ENCODE peak calls at places on chromosomes 11 and 22, in nine cellular contexts. N is non-pigmented ciliary epithelial cell; E is NCI-H2171; Q is T-helper 9 cell; H is activated T-cell treated with anti-CD3 and anti-CD28 coated beads for 1 hour; O is left ventricle myocardium superior; Y is activated T-helper 1 cell treated with anti-CD3 and anti-CD28 coated beads, Interleukin-12 subunit alpha, Interleukin-12 subunit beta, Interleukin-2, Interleukin-4 antibody, amounts not matched to agents 30 ng/mL and 10 ng/mL and 1 ng/mL, durations not matched to agents 14 hours and 24 hours and 36 hours; T is left ventricle myocardium inferior; B is SK-MEL-5. L is an unnamed sample.
A peak's percentile ranks its signal among the peaks of the same experiment; 100 is the strongest.

GRCh38 chr11:34346551-34346950 is 11.3 kb downstream of the ABTB2 start:
- DNase-seq in N (no peak), E (no peak), Q (no peak), H (no peak), O (peak; percentile 34), Y (no peak), T (peak; percentile 25), B (no peak), L (no peak)

GRCh38 chr11:116771935-116772334 is 852 bp downstream of the BUD13 start:
- DNase-seq in N (no peak), E (no peak), Q (no peak), H (no peak), O (no peak), Y (no peak), T (no peak), B (no peak), L (no peak)

GRCh38 chr22:31343235-31344191 is 2.6 kb downstream of the PATZ1 start:
- DNase-seq in N (no peak), E (no peak), Q (no peak), H (no peak), O (peak; percentile 53), Y (no peak), T (peak; percentile 34), B (no peak), L (peak; percentile 46)

GRCh38 chr22:19723990-19724827 is 870 bp downstream of the GP1BB start:
- DNase-seq in N (no peak), E (peak; percentile 46), Q (no peak), H (no peak), O (peak; percentile 70), Y (no peak), T (no peak), B (peak; percentile 29), L (no peak)

GRCh38 chr11:86805873-86806310 is 5.5 kb downstream of the PRSS23 start:
- DNase-seq in N (no peak), E (no peak), Q (no peak), H (no peak), O (no peak), Y (peak; percentile 67), T (no peak), B (no peak), L (peak; percentile 26)

GRCh38 chr22:47446331-47446730 is 683.9 kb downstream of the TBC1D22A start:
- DNase-seq in N (no peak), E (no peak), Q (no peak), H (no peak), O (no peak), Y (no peak), T (no peak), B (no peak), L (no peak)

GRCh38 chr11:32172771-32173170 is 81.9 kb downstream of the RCN1 start:
- DNase-seq in N (no peak), E (no peak), Q (no peak), H (no peak), O (peak; percentile 34), Y (no peak), T (no peak), B (no peak), L (no peak)

GRCh38 chr11:119450590-119450989 is 27.6 kb upstream of the THY1 start:
- DNase-seq in N (no peak), E (no peak), Q (no peak), H (no peak), O (no peak), Y (no peak), T (no peak), B (no peak), L (no peak)

GRCh38 chr11:131745405-131745804 is 375.0 kb downstream of the NTM start:
- DNase-seq in N (peak; percentile 73), E (no peak), Q (no peak), H (no peak), O (no peak), Y (no peak), T (no peak), B (no peak), L (no peak)

GRCh38 chr11:1340111-1340510 is 30.7 kb upstream of the TOLLIP start:
- DNase-seq in N (no peak), E (no peak), Q (no peak), H (no peak), O (no peak), Y (no peak), T (no peak), B (no peak), L (no peak)

GRCh38 chr11:76361773-76362172 is 19.2 kb downstream of the THAP12 start:
- DNase-seq in N (no peak), E (no peak), Q (no peak), H (no peak), O (no peak), Y (no peak), T (no peak), B (no peak), L (no peak)

GRCh38 chr11:61923166-61924015 is 6.0 kb upstream of the RAB3IL1 start:
- DNase-seq in N (no peak), E (no peak), Q (no peak), H (no peak), O (peak; percentile 84), Y (no peak), T (peak; percentile 79), B (peak; percentile 60), L (peak; percentile 68)

GRCh38 chr11:116829525-116830183 is at the start of gene APOC3:
- DNase-seq in N (no peak), E (no peak), Q (no peak), H (no peak), O (no peak), Y (no peak), T (no peak), B (no peak), L (no peak)

GRCh38 chr22:38504731-38505594 is 1.1 kb downstream of the DDX17 start:
- DNase-seq in N (no peak), E (no peak), Q (peak; percentile 46), H (peak; percentile 33), O (peak; percentile 58), Y (peak; percentile 38), T (peak; percentile 56), B (peak; percentile 47), L (peak; percentile 69)

GRCh38 chr11:126523441-126523840 is 168.0 kb downstream of the ST3GAL4 start:
- DNase-seq in N (no peak), E (no peak), Q (no peak), H (no peak), O (no peak), Y (no peak), T (no peak), B (no peak), L (no peak)

GRCh38 chr11:119504366-119504765 is 81.4 kb upstream of the THY1 start:
- DNase-seq in N (no peak), E (no peak), Q (no peak), H (no peak), O (no peak), Y (no peak), T (no peak), B (no peak), L (no peak)

GRCh38 chr22:42747701-42748513 is 27.2 kb upstream of the A4GALT start:
- DNase-seq in N (peak; percentile 53), E (peak; percentile 74), Q (no peak), H (no peak), O (peak; percentile 50), Y (no peak), T (no peak), B (peak; percentile 74), L (no peak)

GRCh38 chr11:69131644-69132300 is 24.0 kb upstream of the SMIM38 start:
- DNase-seq in N (peak; percentile 30), E (peak; percentile 33), Q (no peak), H (no peak), O (peak; percentile 73), Y (no peak), T (peak; percentile 71), B (peak; percentile 95), L (peak; percentile 67)

GRCh38 chr11:117438371-117439000 is 110.8 kb downstream of the CEP164 start:
- DNase-seq in N (no peak), E (no peak), Q (no peak), H (no peak), O (no peak), Y (no peak), T (no peak), B (no peak), L (no peak)

GRCh38 chr22:49771266-49772065 is 56.2 kb downstream of the BRD1 start:
- DNase-seq in N (no peak), E (no peak), Q (no peak), H (no peak), O (peak; percentile 26), Y (no peak), T (peak; percentile 14), B (no peak), L (peak; percentile 19)

GRCh38 chr11:75430692-75431532 is 2.1 kb downstream of the KLHL35 start:
- DNase-seq in N (no peak), E (peak; percentile 34), Q (no peak), H (no peak), O (no peak), Y (no peak), T (no peak), B (no peak), L (no peak)

GRCh38 chr11:131598305-131598704 is 227.9 kb downstream of the NTM start:
- DNase-seq in N (no peak), E (no peak), Q (no peak), H (no peak), O (no peak), Y (no peak), T (no peak), B (peak; percentile 1), L (no peak)

GRCh38 chr11:67292671-67293070 is 3.6 kb downstream of the ANKRD13D start:
- DNase-seq in N (no peak), E (no peak), Q (no peak), H (no peak), O (no peak), Y (no peak), T (no peak), B (no peak), L (no peak)

L was measured in left cardiac atrium.